ENCODE peak calls at places on chromosomes 5 and 9, in five cellular contexts. Q, J, I, B and L are unnamed samples.

GRCh38 chr9:71079451-71079850 is 42.0 kb downstream of the TRPM3 start:
- DNase-seq in I (no peak), J (no peak), Q (no peak), B (no peak), L (no peak)

GRCh38 chr5:10332301-10332700 is 21.2 kb upstream of the MARCHF6 start:
- DNase-seq in I (no peak), B (no peak), Q (no peak), J (no peak), L (no peak)

GRCh38 chr5:153321478-153321877 is 169.0 kb upstream of the GRIA1 start:
- DNase-seq in B (no peak), Q (no peak), J (no peak), I (no peak), L (no peak)

GRCh38 chr5:76145945-76146344 is 62.8 kb downstream of the SV2C start:
- DNase-seq in I (no peak), J (no peak), B (peak; percentile 57), Q (no peak), L (no peak)

GRCh38 chr5:149325166-149325735 is 20.0 kb upstream of the GRPEL2 start:
- DNase-seq in Q (no peak), I (no peak), J (no peak), B (no peak), L (peak; percentile 45)

GRCh38 chr5:81694726-81695125 is 56.2 kb downstream of the SSBP2 start:
- DNase-seq in I (no peak), J (no peak), Q (no peak), B (no peak), L (no peak)

GRCh38 chr5:1799110-1799601 is 481 bp downstream of the MRPL36 start:
- DNase-seq in B (peak; percentile 29), J (peak; percentile 27), I (peak; percentile 50), Q (no peak), L (peak; percentile 56)

GRCh38 chr9:97398999-97399758 is 12.7 kb upstream of the TDRD7 start:
- DNase-seq in Q (peak; percentile 92), B (peak; percentile 81), I (peak; percentile 80), J (peak; percentile 79), L (peak; percentile 87)

GRCh38 chr5:179263391-179264052 is 81.7 kb downstream of the ADAMTS2 start:
- DNase-seq in Q (no peak), I (peak; percentile 11), J (peak; percentile 9), B (no peak), L (no peak)

GRCh38 chr9:112605518-112605917 is 112.4 kb downstream of the INIP start:
- DNase-seq in Q (no peak), J (no peak), I (no peak), B (no peak), L (no peak)

GRCh38 chr9:138112791-138113600 is 235.4 kb downstream of the CACNA1B start:
- DNase-seq in I (no peak), B (peak; percentile 9), J (no peak), Q (no peak), L (no peak)

GRCh38 chr5:4411664-4412063 is 728.5 kb upstream of the ADAMTS16 start:
- DNase-seq in I (no peak), Q (no peak), B (no peak), J (no peak), L (no peak)

GRCh38 chr9:123131993-123132392 is 98.5 kb downstream of the GPR21 start:
- DNase-seq in I (no peak), Q (no peak), J (no peak), B (no peak), L (no peak)

GRCh38 chr5:124176692-124177091 is 569.7 kb downstream of the ZNF608 start:
- DNase-seq in B (no peak), I (no peak), Q (no peak), J (no peak), L (no peak)

GRCh38 chr5:151168602-151169344 is 11.2 kb upstream of the ANXA6 start:
- DNase-seq in J (no peak), I (no peak), B (no peak), Q (no peak), L (no peak)

GRCh38 chr9:133701981-133702797 is 36.0 kb downstream of the SARDH start:
- DNase-seq in I (no peak), Q (peak; percentile 86), J (no peak), B (no peak), L (no peak)

GRCh38 chr5:73591102-73591695 is 25.7 kb downstream of the UTP15 start:
- DNase-seq in I (peak; percentile 70), Q (no peak), J (peak; percentile 72), B (peak; percentile 47), L (peak; percentile 17)

GRCh38 chr5:84724683-84725082 is 340.0 kb upstream of the EDIL3 start:
- DNase-seq in B (no peak), I (no peak), Q (no peak), J (no peak), L (peak; percentile 68)

GRCh38 chr9:121156263-121156731 is 45.4 kb downstream of the RAB14 start:
- DNase-seq in B (no peak), I (no peak), J (no peak), Q (no peak), L (peak; percentile 36)

GRCh38 chr5:66757219-66757833 is 161.1 kb downstream of the MAST4 start:
- DNase-seq in Q (no peak), J (peak; percentile 53), B (peak; percentile 41), I (peak; percentile 86), L (no peak)

GRCh38 chr9:98995971-98996504 is 52.3 kb downstream of the COL15A1 start:
- DNase-seq in B (no peak), I (peak; percentile 2), J (no peak), Q (no peak), L (no peak)

GRCh38 chr9:70537084-70537483 is 122.6 kb upstream of the KLF9 start:
- DNase-seq in B (no peak), I (no peak), J (no peak), Q (no peak), L (no peak)

GRCh38 chr9:114784721-114785253 is 21.1 kb downstream of the TNFSF15 start:
- DNase-seq in Q (no peak), B (no peak), I (no peak), J (no peak), L (no peak)
- H3K27me3 ChIP-seq in Q (no peaks in the 10 kb centered on the region), B (no peaks in the 10 kb centered on the region), I (no peaks in the 10 kb centered on the region), J (no peaks in the 10 kb centered on the region), L (no peaks in the 10 kb centered on the region)

GRCh38 chr5:21007781-21008180 is 1019.8 kb upstream of the CDH18 start:
- DNase-seq in Q (no peak), B (no peak), J (no peak), I (no peak), L (no peak)
- H3K9me3 ChIP-seq in Q (no peaks in the 10 kb centered on the region), B (no peaks in the 10 kb centered on the region), J (no peaks in the 10 kb centered on the region), I (no peaks in the 10 kb centered on the region), L (no peaks in the 10 kb centered on the region)

GRCh38 chr5:127404190-127404589 is 113.2 kb upstream of the PRRC1 start:
- DNase-seq in Q (no peak), I (no peak), B (no peak), J (no peak), L (no peak)

GRCh38 chr5:127399068-127399467 is 108.5 kb downstream of the MEGF10 start:
- DNase-seq in Q (no peak), B (no peak), I (no peak), J (no peak), L (no peak)

GRCh38 chr5:127398508-127398907 is 107.9 kb downstream of the MEGF10 start:
- DNase-seq in I (no peak), J (no peak), B (no peak), Q (no peak), L (no peak)

GRCh38 chr5:127400946-127401670 is 110.5 kb downstream of the MEGF10 start:
- DNase-seq in Q (no peak), B (no peak), J (no peak), I (no peak), L (no peak)

GRCh38 chr5:127400524-127400923 is 109.9 kb downstream of the MEGF10 start:
- DNase-seq in Q (no peak), B (no peak), J (no peak), I (no peak), L (no peak)
- H3K4me3 ChIP-seq in Q (no peak overlapping the region), B (no peak overlapping the region), J (no peak overlapping the region), I (no peak overlapping the region), L (no peak overlapping the region)

GRCh38 chr9:88420227-88420626 is 32.0 kb downstream of the SPIN1 start:
- DNase-seq in B (no peak), J (no peak), Q (no peak), I (no peak), L (no peak)
- H3K27me3 ChIP-seq in B (no peaks in the 10 kb centered on the region), J (no peaks in the 10 kb centered on the region), Q (no peaks in the 10 kb centered on the region), I (no peaks in the 10 kb centered on the region), L (no peaks in the 10 kb centered on the region)